ENCODE peak calls at places on chromosomes 5 and 9, in five cellular contexts. P is spleen, A is suprapubic skin, H is HCT116, I is K562. T is an unnamed sample.
A peak's percentile ranks its signal among the peaks of the same experiment; 100 is the strongest.

GRCh38 chr5:179731791-179732411 is 721 bp upstream of the MAML1 start:
- DNase-seq in P (peak; percentile 86), I (no peak), A (peak; percentile 77), H (no peak), T (no peak)

GRCh38 chr9:75299324-75299723 is 211.0 kb downstream of the OSTF1 start:
- DNase-seq in A (no peak), H (no peak), P (no peak), I (no peak), T (no peak)

GRCh38 chr5:157821822-157822622 is 36.9 kb downstream of the CLINT1 start:
- DNase-seq in I (no peak), H (no peak), A (no peak), P (no peak), T (no peak)

GRCh38 chr5:163094492-163095180 is 342.8 kb upstream of the CCNG1 start:
- DNase-seq in H (no peak), P (no peak), I (no peak), A (no peak), T (no peak)

GRCh38 chr9:113536483-113537226 is 73.1 kb downstream of the RGS3 start:
- DNase-seq in A (peak; percentile 68), H (no peak), I (peak; percentile 26), P (peak; percentile 88), T (no peak)

GRCh38 chr9:136433043-136433715 is 6.5 kb downstream of the INPP5E start:
- DNase-seq in P (no peak), H (no peak), I (no peak), A (no peak), T (no peak)

GRCh38 chr5:120512757-120513650 is 48.9 kb downstream of the PRR16 start:
- DNase-seq in I (peak; percentile 31), A (no peak), H (no peak), P (no peak), T (no peak)

GRCh38 chr9:6640268-6641072 is 5.1 kb downstream of the GLDC start:
- DNase-seq in A (no peak), I (no peak), P (no peak), H (no peak), T (no peak)

GRCh38 chr5:39448504-39449128 is 23.8 kb upstream of the DAB2 start:
- DNase-seq in A (no peak), I (no peak), H (no peak), P (no peak), T (no peak)

GRCh38 chr5:115033861-115034260 is 135.8 kb downstream of the TRIM36 start:
- DNase-seq in A (no peak), H (no peak), I (no peak), P (no peak), T (no peak)

GRCh38 chr5:97125125-97125683 is 17.2 kb downstream of the LIX1 start:
- DNase-seq in H (no peak), P (no peak), I (no peak), A (no peak), T (no peak)

GRCh38 chr5:172692981-172693380 is 51.9 kb downstream of the NEURL1B start:
- DNase-seq in P (peak; percentile 42), I (no peak), H (no peak), A (no peak), T (no peak)

GRCh38 chr5:112684737-112685136 is 52.9 kb upstream of the APC start:
- DNase-seq in A (no peak), P (no peak), I (no peak), H (no peak), T (no peak)

GRCh38 chr9:2193565-2193964 is 178.4 kb downstream of the SMARCA2 start:
- DNase-seq in I (no peak), A (no peak), P (no peak), H (no peak), T (peak; percentile 12)

GRCh38 chr9:119368681-119369581 is at the start of gene BRINP1:
- DNase-seq in A (no peak), P (no peak), H (no peak), I (no peak), T (no peak)

DNA sequence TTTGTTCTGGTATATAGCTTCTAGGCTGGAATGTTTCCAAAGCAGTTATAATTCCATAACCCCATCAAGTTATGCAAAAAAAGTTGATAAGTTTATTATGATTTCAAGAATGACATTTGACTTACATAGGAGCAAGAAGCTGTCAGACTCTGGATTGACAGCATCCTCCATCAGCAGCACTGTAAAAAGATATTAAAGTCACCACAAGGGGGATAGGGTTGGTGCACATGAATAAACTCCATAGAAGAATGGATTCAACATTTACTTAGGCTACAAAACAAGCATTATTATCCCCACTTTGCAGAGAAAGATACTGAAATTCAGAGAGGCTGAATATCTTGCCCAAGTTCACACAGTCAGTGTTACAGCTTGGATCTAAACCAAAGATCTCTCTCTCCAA is 208.9 kb upstream of the SLC30A5 start:
- DNase-seq in A (no peak), P (no peak), I (peak; percentile 23), H (peak; percentile 7), T (no peak)
- TF ChIP-seq POLR2AphosphoS5 in A (no peak), P (no peak), I (no peak), H (no peak), T (no peak)

GRCh38 chr5:54517512-54518145 is at the start of gene SNX18:
- DNase-seq in P (peak; percentile 99), A (peak; percentile 91), H (peak; percentile 74), I (peak; percentile 90), T (peak; percentile 95)
- TF ChIP-seq POLR2AphosphoS5 in P (peak; percentile 81), A (peak; percentile 82), H (peak; percentile 79), I (no peak), T (peak; percentile 37)

GRCh38 chr9:129639034-129639630 is 2.8 kb downstream of the ASB6 start:
- DNase-seq in A (no peak), H (no peak), P (no peak), I (no peak), T (no peak)

GRCh38 chr9:129640086-129640870 is 1.7 kb downstream of the ASB6 start:
- DNase-seq in P (no peak), H (no peak), I (no peak), A (no peak), T (no peak)

GRCh38 chr9:129639756-129640085 is 2.2 kb downstream of the ASB6 start:
- DNase-seq in H (no peak), I (no peak), A (no peak), P (no peak), T (no peak)

GRCh38 chr9:129637102-129637501 is 4.8 kb downstream of the ASB6 start:
- DNase-seq in H (no peak), P (no peak), I (no peak), A (no peak), T (no peak)

DNA sequence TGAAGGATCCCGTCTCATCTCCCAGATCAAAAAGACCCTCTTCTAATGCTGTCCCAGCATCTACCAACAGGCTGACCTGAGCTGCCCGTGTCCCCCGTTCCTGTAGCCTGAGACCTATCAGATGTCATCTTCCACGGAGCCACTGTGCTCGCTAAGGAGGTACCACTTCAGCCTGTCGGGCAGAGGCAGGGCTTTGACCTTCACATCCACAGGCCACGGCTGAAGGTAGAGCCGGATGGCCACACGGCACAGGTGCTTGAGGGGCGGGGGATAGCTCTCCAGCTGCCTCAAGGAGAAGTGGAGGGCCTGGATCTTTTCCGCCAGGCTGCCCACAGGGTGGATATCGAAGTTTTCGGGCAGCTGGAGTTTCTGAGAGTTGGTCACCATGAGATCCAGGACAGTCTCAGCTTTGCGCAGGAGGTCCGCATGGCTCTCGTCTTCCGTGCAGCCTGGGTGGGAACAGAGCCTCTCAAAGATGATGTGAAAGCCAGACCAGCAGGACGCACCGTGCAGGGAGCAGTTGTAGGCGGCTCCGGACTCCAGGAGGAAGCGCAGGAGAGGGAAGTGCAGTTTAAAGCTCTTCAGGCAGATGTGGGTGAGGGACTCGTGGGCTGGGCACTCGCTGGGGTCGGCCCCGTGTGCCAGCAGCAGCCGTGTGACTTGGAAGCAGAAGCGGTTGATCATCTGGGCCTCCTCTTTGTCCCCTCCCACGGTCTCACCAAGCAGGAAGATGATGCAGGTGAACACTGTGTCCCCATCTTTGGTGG is 4.1 kb downstream of the ASB6 start:
- DNase-seq in P (no peak), A (no peak), I (no peak), H (no peak), T (no peak)
- TF ChIP-seq POLR2AphosphoS5 in P (peak; percentile 28), A (no peak), I (no peak), H (no peak), T (no peak)

DNA sequence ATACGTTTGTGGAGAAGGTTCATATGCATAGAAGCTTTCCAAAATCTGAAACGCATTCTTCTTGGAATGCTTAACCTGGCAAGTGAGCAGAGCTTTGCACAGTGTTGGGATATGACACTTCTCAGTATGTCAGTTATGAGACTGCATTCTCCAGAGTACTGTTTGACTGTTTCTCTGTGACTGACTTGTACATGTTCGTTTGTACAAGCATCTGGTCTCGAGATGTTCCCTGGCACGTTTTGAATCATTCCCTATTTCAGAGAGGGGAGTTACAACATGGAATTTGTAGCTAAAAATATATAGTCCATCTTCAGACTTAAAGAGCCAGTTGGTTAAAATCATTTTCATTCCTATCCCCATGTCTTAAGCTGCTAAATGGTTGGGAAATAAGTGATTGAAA is 272.4 kb downstream of the ARRDC3 start:
- DNase-seq in I (no peak), A (no peak), H (no peak), P (no peak), T (no peak)
- TF ChIP-seq POLR2AphosphoS5 in I (no peak), A (peak; percentile 11), H (no peak), P (no peak), T (peak; percentile 86)

GRCh38 chr9:115925424-115925823 is 228.2 kb upstream of the PAPPA start:
- DNase-seq in I (no peak), P (no peak), H (no peak), A (no peak), T (no peak)
- TF ChIP-seq POLR2AphosphoS5 in I (no peak), P (no peak), H (no peak), A (no peak), T (no peak)

DNA sequence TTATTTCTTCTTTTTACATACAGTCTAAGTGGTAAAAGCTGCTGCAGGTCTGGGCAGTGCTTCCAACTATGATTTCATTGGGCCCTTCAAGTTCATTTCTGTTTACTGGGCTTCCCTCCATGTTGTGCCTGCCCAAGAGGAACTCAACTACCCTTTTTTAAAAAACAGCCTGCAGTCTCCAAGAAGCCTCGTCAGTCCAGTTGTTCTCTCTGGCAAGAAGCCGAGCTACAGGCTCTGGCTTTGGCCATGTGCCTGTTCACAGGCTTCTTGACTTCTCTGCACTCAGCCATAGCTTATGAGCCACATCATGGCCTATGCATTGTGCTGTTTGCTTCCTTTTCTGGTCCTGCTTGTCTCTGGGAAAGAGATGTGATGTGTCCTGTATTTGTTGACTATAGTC is 119.7 kb upstream of the PJA2 start:
- DNase-seq in I (no peak), A (no peak), H (no peak), P (no peak), T (no peak)
- TF ChIP-seq POLR2AphosphoS5 in I (no peak), A (no peak), H (no peak), P (no peak), T (no peak)

DNA sequence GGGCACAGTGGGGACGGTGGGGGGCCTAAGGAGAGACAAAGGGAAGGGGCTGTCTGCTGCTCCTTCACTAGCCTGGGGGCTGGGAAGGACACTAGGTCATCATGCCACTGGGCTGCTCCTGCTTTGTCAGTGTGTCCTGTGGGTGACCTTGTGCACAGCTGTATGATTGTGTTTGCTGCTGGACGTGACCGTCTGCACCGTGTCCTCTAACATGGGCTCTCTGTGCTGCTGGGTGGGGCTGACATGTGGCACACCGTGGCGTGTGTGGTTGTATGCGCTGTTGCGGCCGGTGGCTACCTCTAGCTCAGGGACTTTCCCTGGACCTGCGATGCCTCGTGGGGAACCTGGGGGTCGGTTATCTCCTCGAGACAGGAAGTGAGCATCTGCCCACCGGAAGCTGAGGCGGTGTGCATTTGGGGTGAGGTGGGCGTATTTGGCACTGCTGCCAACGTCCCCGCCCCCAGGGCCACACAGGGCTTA is 3.1 kb downstream of the N4BP3 start:
- DNase-seq in H (no peak), I (no peak), A (no peak), P (peak; percentile 92), T (no peak)
- TF ChIP-seq POLR2AphosphoS5 in H (no peak), I (no peak), A (no peak), P (peak; percentile 81), T (no peak)